ENCODE peak calls at places on chromosomes 12 and 14, in seven cellular contexts. One of them, this sample, is unnamed.

GRCh38 chr12:121284551-121285390 is 11.7 kb downstream of the CAMKK2 start:
- ATAC-seq in heart right ventricle: no peak
- ATAC-seq in gastroesophageal sphincter: peak; percentile 33
- ATAC-seq in Panc1: no peak
- ATAC-seq in right cardiac atrium: peak; percentile 14
- ATAC-seq in activated naive CD8-positive, alpha-beta T cell treated with anti-CD3 and anti-CD28 coated beads, Interleukin-2, amount 10 ng/mL, durations not matched to agents 7 days and 5 days: no peak
- ATAC-seq in K562: no peak
- ATAC-seq in this sample: no peak

GRCh38 chr14:76337619-76338545 is 38.1 kb upstream of the ESRRB start:
- ATAC-seq in gastroesophageal sphincter: no peak
- ATAC-seq in activated naive CD8-positive, alpha-beta T cell treated with anti-CD3 and anti-CD28 coated beads, Interleukin-2, amount 10 ng/mL, durations not matched to agents 7 days and 5 days: no peak
- ATAC-seq in Panc1: peak; percentile 51
- ATAC-seq in heart right ventricle: no peak
- ATAC-seq in K562: no peak
- ATAC-seq in right cardiac atrium: no peak
- ATAC-seq in this sample: no peak

GRCh38 chr12:108768591-108769500 is 37.5 kb upstream of the CORO1C start:
- ATAC-seq in heart right ventricle: peak; percentile 34
- ATAC-seq in K562: peak; percentile 30
- ATAC-seq in gastroesophageal sphincter: peak; percentile 23
- ATAC-seq in right cardiac atrium: peak; percentile 49
- ATAC-seq in Panc1: peak; percentile 60
- ATAC-seq in activated naive CD8-positive, alpha-beta T cell treated with anti-CD3 and anti-CD28 coated beads, Interleukin-2, amount 10 ng/mL, durations not matched to agents 7 days and 5 days: peak; percentile 62
- ATAC-seq in this sample: peak; percentile 46

GRCh38 chr12:27807063-27807703 is 27.1 kb upstream of the MANSC4 start:
- ATAC-seq in Panc1: no peak
- ATAC-seq in activated naive CD8-positive, alpha-beta T cell treated with anti-CD3 and anti-CD28 coated beads, Interleukin-2, amount 10 ng/mL, durations not matched to agents 7 days and 5 days: peak; percentile 81
- ATAC-seq in K562: no peak
- ATAC-seq in right cardiac atrium: no peak
- ATAC-seq in heart right ventricle: no peak
- ATAC-seq in gastroesophageal sphincter: no peak
- ATAC-seq in this sample: peak; percentile 54

GRCh38 chr14:92696356-92696755 is 52.1 kb downstream of the LGMN start:
- ATAC-seq in K562: no peak
- ATAC-seq in heart right ventricle: no peak
- ATAC-seq in right cardiac atrium: no peak
- ATAC-seq in gastroesophageal sphincter: no peak
- ATAC-seq in Panc1: no peak
- ATAC-seq in activated naive CD8-positive, alpha-beta T cell treated with anti-CD3 and anti-CD28 coated beads, Interleukin-2, amount 10 ng/mL, durations not matched to agents 7 days and 5 days: no peak
- ATAC-seq in this sample: no peak

GRCh38 chr12:106840217-106840616 is 65.7 kb downstream of the RIC8B start:
- ATAC-seq in right cardiac atrium: peak; percentile 60
- ATAC-seq in heart right ventricle: no peak
- ATAC-seq in activated naive CD8-positive, alpha-beta T cell treated with anti-CD3 and anti-CD28 coated beads, Interleukin-2, amount 10 ng/mL, durations not matched to agents 7 days and 5 days: no peak
- ATAC-seq in Panc1: peak; percentile 45
- ATAC-seq in K562: peak; percentile 96
- ATAC-seq in gastroesophageal sphincter: no peak
- ATAC-seq in this sample: no peak

GRCh38 chr12:52817699-52818238 is 3.9 kb upstream of the KRT4 start:
- ATAC-seq in Panc1: no peak
- ATAC-seq in right cardiac atrium: no peak
- ATAC-seq in K562: no peak
- ATAC-seq in heart right ventricle: no peak
- ATAC-seq in activated naive CD8-positive, alpha-beta T cell treated with anti-CD3 and anti-CD28 coated beads, Interleukin-2, amount 10 ng/mL, durations not matched to agents 7 days and 5 days: peak; percentile 93
- ATAC-seq in gastroesophageal sphincter: no peak
- ATAC-seq in this sample: no peak

GRCh38 chr12:70908978-70909377 is 11.6 kb downstream of the PTPRR start:
- ATAC-seq in heart right ventricle: no peak
- ATAC-seq in Panc1: no peak
- ATAC-seq in activated naive CD8-positive, alpha-beta T cell treated with anti-CD3 and anti-CD28 coated beads, Interleukin-2, amount 10 ng/mL, durations not matched to agents 7 days and 5 days: no peak
- ATAC-seq in gastroesophageal sphincter: no peak
- ATAC-seq in right cardiac atrium: no peak
- ATAC-seq in K562: no peak
- ATAC-seq in this sample: no peak

GRCh38 chr12:29970501-29970900 is 186.8 kb upstream of the TMTC1 start:
- ATAC-seq in heart right ventricle: no peak
- ATAC-seq in Panc1: no peak
- ATAC-seq in activated naive CD8-positive, alpha-beta T cell treated with anti-CD3 and anti-CD28 coated beads, Interleukin-2, amount 10 ng/mL, durations not matched to agents 7 days and 5 days: no peak
- ATAC-seq in right cardiac atrium: no peak
- ATAC-seq in gastroesophageal sphincter: no peak
- ATAC-seq in K562: no peak
- ATAC-seq in this sample: no peak

GRCh38 chr14:91219505-91220389 is 24.8 kb downstream of the GPR68 start:
- ATAC-seq in right cardiac atrium: peak; percentile 23
- ATAC-seq in activated naive CD8-positive, alpha-beta T cell treated with anti-CD3 and anti-CD28 coated beads, Interleukin-2, amount 10 ng/mL, durations not matched to agents 7 days and 5 days: no peak
- ATAC-seq in heart right ventricle: peak; percentile 72
- ATAC-seq in gastroesophageal sphincter: no peak
- ATAC-seq in Panc1: no peak
- ATAC-seq in K562: no peak
- ATAC-seq in this sample: no peak

GRCh38 chr12:18868673-18869072 is 130.8 kb downstream of the CAPZA3 start:
- ATAC-seq in gastroesophageal sphincter: no peak
- ATAC-seq in heart right ventricle: no peak
- ATAC-seq in K562: no peak
- ATAC-seq in activated naive CD8-positive, alpha-beta T cell treated with anti-CD3 and anti-CD28 coated beads, Interleukin-2, amount 10 ng/mL, durations not matched to agents 7 days and 5 days: no peak
- ATAC-seq in right cardiac atrium: no peak
- ATAC-seq in Panc1: no peak
- ATAC-seq in this sample: peak; percentile 41

GRCh38 chr14:87600236-87600635 is 392.7 kb downstream of the GALC start:
- ATAC-seq in right cardiac atrium: no peak
- ATAC-seq in K562: no peak
- ATAC-seq in gastroesophageal sphincter: no peak
- ATAC-seq in Panc1: no peak
- ATAC-seq in activated naive CD8-positive, alpha-beta T cell treated with anti-CD3 and anti-CD28 coated beads, Interleukin-2, amount 10 ng/mL, durations not matched to agents 7 days and 5 days: no peak
- ATAC-seq in heart right ventricle: no peak
- ATAC-seq in this sample: no peak

This sample was measured in activated T-helper 17 cell treated with anti-CD3 and anti-CD28 coated beads, Interleukin-2, amount 50 U/mL, for 72 hours.